ENCODE peak calls at places on chromosomes 6 and 20, in ten cellular contexts. W, D, K, L, O, E, S, A, I and U are unnamed samples.

GRCh38 chr6:72321741-72322140 is 300.1 kb upstream of the KCNQ5 start:
- DNase-seq in W (no peak), D (peak; percentile 31), K (peak; percentile 25), L (no peak), O (no peak), E (no peak), S (no peak), A (peak; percentile 47), I (no peak), U (no peak)

GRCh38 chr6:39029156-39030011 is 19.2 kb upstream of the GLP1R start:
- DNase-seq in W (no peak), D (peak; percentile 11), K (no peak), L (peak; percentile 31), O (peak; percentile 53), E (peak; percentile 16), S (peak; percentile 11), A (no peak), I (peak; percentile 77), U (peak; percentile 62)

GRCh38 chr6:113959235-113959634 is 11.7 kb downstream of the HDAC2 start:
- DNase-seq in W (no peak), D (no peak), K (no peak), L (no peak), O (no peak), E (no peak), S (no peak), A (no peak), I (no peak), U (no peak)

GRCh38 chr20:37240337-37241055 is 21.1 kb downstream of the GHRH start:
- DNase-seq in W (no peak), D (no peak), K (no peak), L (no peak), O (no peak), E (no peak), S (no peak), A (no peak), I (no peak), U (no peak)

GRCh38 chr20:32007787-32008616 is 2.2 kb upstream of the CCM2L start:
- DNase-seq in W (peak; percentile 78), D (peak; percentile 49), K (no peak), L (no peak), O (no peak), E (peak; percentile 58), S (no peak), A (no peak), I (peak; percentile 80), U (no peak)

GRCh38 chr6:87436435-87436834 is 28.7 kb downstream of the CFAP206 start:
- DNase-seq in W (no peak), D (peak; percentile 84), K (peak; percentile 33), L (peak; percentile 84), O (peak; percentile 63), E (no peak), S (peak; percentile 46), A (peak; percentile 75), I (peak; percentile 77), U (peak; percentile 39)

GRCh38 chr6:137589067-137589848 is 95.1 kb upstream of the OLIG3 start:
- DNase-seq in W (no peak), D (peak; percentile 48), K (peak; percentile 2), L (peak; percentile 29), O (no peak), E (no peak), S (peak; percentile 33), A (peak; percentile 36), I (peak; percentile 86), U (peak; percentile 62)

GRCh38 chr6:138769102-138769676 is 4.4 kb upstream of the CCDC28A start:
- DNase-seq in W (no peak), D (peak; percentile 48), K (no peak), L (peak; percentile 29), O (no peak), E (no peak), S (peak; percentile 18), A (no peak), I (no peak), U (no peak)

GRCh38 chr20:22703843-22704242 is 119.5 kb upstream of the FOXA2 start:
- DNase-seq in W (no peak), D (no peak), K (no peak), L (no peak), O (no peak), E (no peak), S (no peak), A (no peak), I (no peak), U (no peak)

GRCh38 chr6:108610270-108610839 is 49.6 kb downstream of the FOXO3 start:
- DNase-seq in W (no peak), D (no peak), K (no peak), L (no peak), O (no peak), E (no peak), S (no peak), A (no peak), I (no peak), U (no peak)

GRCh38 chr6:53615633-53616449 is 49.7 kb downstream of the KLHL31 start:
- DNase-seq in W (no peak), D (peak; percentile 48), K (peak; percentile 16), L (peak; percentile 73), O (no peak), E (no peak), S (no peak), A (peak; percentile 82), I (no peak), U (no peak)

GRCh38 chr6:155314773-155315515 is 660 bp upstream of the TFB1M start:
- DNase-seq in W (no peak), D (peak; percentile 94), K (peak; percentile 89), L (peak; percentile 77), O (no peak), E (peak; percentile 25), S (peak; percentile 67), A (peak; percentile 90), I (no peak), U (peak; percentile 38)

GRCh38 chr20:11748436-11748835 is 169.3 kb upstream of the BTBD3 start:
- DNase-seq in W (no peak), D (no peak), K (no peak), L (no peak), O (no peak), E (no peak), S (no peak), A (no peak), I (no peak), U (no peak)

GRCh38 chr20:57663681-57664451 is 43.6 kb upstream of the ZBP1 start:
- DNase-seq in W (peak; percentile 66), D (no peak), K (no peak), L (no peak), O (no peak), E (no peak), S (no peak), A (no peak), I (no peak), U (no peak)

GRCh38 chr6:18135171-18135570 is 12.7 kb upstream of the NHLRC1 start:
- DNase-seq in W (no peak), D (no peak), K (no peak), L (no peak), O (no peak), E (no peak), S (no peak), A (no peak), I (no peak), U (no peak)

GRCh38 chr6:160133441-160134336 is 12.1 kb downstream of the SLC22A1 start:
- DNase-seq in W (no peak), D (no peak), K (no peak), L (no peak), O (no peak), E (no peak), S (no peak), A (no peak), I (no peak), U (peak; percentile 13)

GRCh38 chr20:33415948-33416347 is 14.6 kb upstream of the CDK5RAP1 start:
- DNase-seq in W (peak; percentile 52), D (peak; percentile 54), K (peak; percentile 46), L (no peak), O (peak; percentile 26), E (no peak), S (no peak), A (peak; percentile 70), I (peak; percentile 71), U (no peak)

GRCh38 chr6:27332692-27333641 is 20.9 kb upstream of the POM121L2 start:
- DNase-seq in W (no peak), D (peak; percentile 57), K (peak; percentile 41), L (peak; percentile 71), O (peak; percentile 22), E (no peak), S (peak; percentile 50), A (peak; percentile 59), I (peak; percentile 73), U (peak; percentile 54)

GRCh38 chr6:139641412-139641811 is 267.0 kb upstream of the CITED2 start:
- DNase-seq in W (no peak), D (no peak), K (no peak), L (no peak), O (no peak), E (no peak), S (no peak), A (no peak), I (no peak), U (no peak)

GRCh38 chr20:2872304-2873009 is 824 bp upstream of the PTPRA start:
- DNase-seq in W (peak; percentile 89), D (peak; percentile 50), K (peak; percentile 59), L (peak; percentile 76), O (peak; percentile 45), E (peak; percentile 63), S (peak; percentile 76), A (peak; percentile 60), I (peak; percentile 66), U (peak; percentile 71)
- TF ChIP-seq CTCF in W (peak; percentile 1), D (peak; percentile 2), K (peak; percentile 29), L (peak; percentile 33), O (peak; percentile 36), E (no peak), S (peak; percentile 53), A (peak; percentile 25), I (peak; percentile 50), U (peak; percentile 68)

GRCh38 chr6:157227202-157228166 is 95.8 kb downstream of the TMEM242 start:
- DNase-seq in W (peak; percentile 66), D (no peak), K (no peak), L (no peak), O (no peak), E (no peak), S (no peak), A (peak; percentile 15), I (no peak), U (no peak)
- TF ChIP-seq CTCF in W (no peak), D (peak; percentile 30), K (peak; percentile 33), L (no peak), O (peak; percentile 47), E (no peak), S (peak; percentile 19), A (peak; percentile 31), I (peak; percentile 62), U (peak; percentile 14)

GRCh38 chr6:143592335-143592734 is 80.8 kb upstream of the FUCA2 start:
- DNase-seq in W (no peak), D (no peak), K (no peak), L (peak; percentile 19), O (no peak), E (no peak), S (no peak), A (peak; percentile 18), I (no peak), U (no peak)
- TF ChIP-seq CTCF in W (no peak), D (peak; percentile 22), K (no peak), L (no peak), O (peak; percentile 53), E (no peak), S (no peak), A (peak; percentile 37), I (peak; percentile 80), U (no peak)

DNA sequence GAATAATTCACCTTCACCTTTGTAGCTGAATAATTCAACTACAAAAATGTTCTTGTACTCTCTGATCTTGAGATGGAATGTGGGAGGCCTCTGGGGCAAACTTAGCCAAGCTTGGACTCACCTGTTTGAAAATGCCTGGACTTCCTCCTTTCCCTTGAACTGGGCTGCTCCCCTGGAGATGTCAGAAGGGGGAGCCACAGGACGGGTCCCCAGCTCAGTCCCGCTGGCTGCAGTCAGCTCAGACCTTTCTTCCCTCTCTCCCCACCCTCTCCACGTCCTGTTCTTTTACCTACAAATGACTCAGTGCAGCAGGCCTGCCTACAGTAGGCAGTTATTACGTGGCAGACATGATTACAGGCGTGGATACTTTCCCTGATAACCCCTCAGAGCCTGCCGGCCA is 131.5 kb upstream of the RALGAPA2 start:
- DNase-seq in W (no peak), D (no peak), K (no peak), L (peak; percentile 67), O (no peak), E (no peak), S (no peak), A (no peak), I (peak; percentile 66), U (no peak)
- TF ChIP-seq CTCF in W (no peak), D (no peak), K (no peak), L (peak; percentile 27), O (no peak), E (no peak), S (no peak), A (no peak), I (peak; percentile 57), U (peak; percentile 1)